ENCODE peak calls at places on chromosomes 6 and 20, in four cellular contexts. S is pancreas, W is IMR-90, D is colonic mucosa. F is an unnamed sample. For H3K27me3, the result is how much of the 10 kb centered on the place peaks cover.

GRCh38 chr6:38192011-38192410 is 372.5 kb downstream of the ZFAND3 start:
- DNase-seq in S (no peak), W (no peak), D (no peak), F (no peak)

GRCh38 chr6:43250992-43251373 is 7.7 kb downstream of the TTBK1 start:
- DNase-seq in S (no peak), W (no peak), D (peak), F (no peak)

GRCh38 chr6:44225579-44226325 is 2.4 kb downstream of the SLC29A1 start:
- DNase-seq in S (no peak), W (no peak), D (no peak), F (no peak)

GRCh38 chr6:39688494-39688893 is 36.7 kb downstream of the KIF6 start:
- DNase-seq in S (no peak), W (peak), D (no peak), F (peak)

GRCh38 chr6:35203152-35203670 is 10.5 kb upstream of the SCUBE3 start:
- DNase-seq in S (no peak), W (no peak), D (no peak), F (no peak)

GRCh38 chr6:21331221-21331620 is 262.3 kb upstream of the SOX4 start:
- DNase-seq in S (peak), W (no peak), D (no peak), F (no peak)

GRCh38 chr6:100620085-100620484 is 155.4 kb upstream of the SIM1 start:
- DNase-seq in S (no peak), W (peak), D (no peak), F (peak)

GRCh38 chr6:92762414-92763374 is 656.7 kb downstream of the EPHA7 start:
- DNase-seq in S (no peak), W (peak), D (no peak), F (no peak)

GRCh38 chr20:50423758-50424157 is 86.4 kb upstream of the PTPN1 start:
- DNase-seq in S (no peak), W (no peak), D (no peak), F (no peak)

GRCh38 chr6:101683884-101684283 is 290.4 kb downstream of the GRIK2 start:
- DNase-seq in S (no peak), W (no peak), D (no peak), F (no peak)

GRCh38 chr20:37567671-37568588 is 40.3 kb upstream of the BLCAP start:
- DNase-seq in S (no peak), W (no peak), D (no peak), F (no peak)

GRCh38 chr20:46562373-46563169 is 12.1 kb upstream of the OCSTAMP start:
- DNase-seq in S (peak), W (peak), D (peak), F (no peak)

GRCh38 chr6:155080876-155081845 is 86.0 kb downstream of the TIAM2 start:
- DNase-seq in S (no peak), W (peak), D (no peak), F (no peak)

GRCh38 chr6:44489912-44490604 is 102.6 kb downstream of the CDC5L start:
- DNase-seq in S (no peak), W (peak), D (no peak), F (peak)

GRCh38 chr20:63365601-63366509 is 4.7 kb upstream of the CHRNA4 start:
- DNase-seq in S (peak), W (no peak), D (no peak), F (no peak)

GRCh38 chr6:156773935-156774871 is 3.0 kb upstream of the ARID1B start:
- DNase-seq in S (no peak), W (no peak), D (no peak), F (no peak)

GRCh38 chr20:59948828-59949720 is 8.9 kb downstream of the FAM217B start:
- DNase-seq in S (no peak), W (peak), D (no peak), F (no peak)

DNA sequence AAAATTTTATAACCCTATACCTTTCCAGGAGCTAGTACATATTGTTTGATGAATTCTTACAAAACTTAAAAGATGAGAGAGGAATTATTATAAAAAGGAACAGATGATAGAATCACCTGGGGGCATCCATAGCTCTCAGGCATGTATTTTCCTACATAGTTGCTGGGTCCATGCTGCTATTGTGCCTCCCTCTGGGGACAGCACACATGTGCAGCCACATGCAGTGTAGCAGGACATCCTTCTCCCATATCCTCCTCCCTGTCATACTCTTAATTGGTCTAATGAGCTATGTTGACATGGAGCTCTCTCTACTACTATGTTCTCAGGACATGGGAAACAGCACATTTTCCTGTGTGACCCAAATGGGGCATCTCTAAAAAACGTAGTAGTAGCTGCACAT is 898.2 kb upstream of the MAP3K7 start:
- DNase-seq in S (no peak), W (no peak), D (no peak), F (no peak)
- TF ChIP-seq CTCF in S (no peak), W (no peak), D (no peak), F (no peak)

GRCh38 chr20:16362642-16363041 is 210.6 kb downstream of the KIF16B start:
- DNase-seq in S (no peak), W (no peak), D (no peak), F (no peak)

GRCh38 chr20:16363832-16364687 is 209.2 kb downstream of the KIF16B start:
- DNase-seq in S (no peak), W (no peak), D (no peak), F (no peak)

GRCh38 chr20:16366548-16366947 is 206.7 kb downstream of the KIF16B start:
- DNase-seq in S (no peak), W (no peak), D (no peak), F (no peak)

GRCh38 chr20:16360668-16361067 is 212.6 kb downstream of the KIF16B start:
- DNase-seq in S (no peak), W (no peak), D (no peak), F (no peak)
- H3K4me3 ChIP-seq in S (no peak), W (no peak), D (no peak), F (no peak)

DNA sequence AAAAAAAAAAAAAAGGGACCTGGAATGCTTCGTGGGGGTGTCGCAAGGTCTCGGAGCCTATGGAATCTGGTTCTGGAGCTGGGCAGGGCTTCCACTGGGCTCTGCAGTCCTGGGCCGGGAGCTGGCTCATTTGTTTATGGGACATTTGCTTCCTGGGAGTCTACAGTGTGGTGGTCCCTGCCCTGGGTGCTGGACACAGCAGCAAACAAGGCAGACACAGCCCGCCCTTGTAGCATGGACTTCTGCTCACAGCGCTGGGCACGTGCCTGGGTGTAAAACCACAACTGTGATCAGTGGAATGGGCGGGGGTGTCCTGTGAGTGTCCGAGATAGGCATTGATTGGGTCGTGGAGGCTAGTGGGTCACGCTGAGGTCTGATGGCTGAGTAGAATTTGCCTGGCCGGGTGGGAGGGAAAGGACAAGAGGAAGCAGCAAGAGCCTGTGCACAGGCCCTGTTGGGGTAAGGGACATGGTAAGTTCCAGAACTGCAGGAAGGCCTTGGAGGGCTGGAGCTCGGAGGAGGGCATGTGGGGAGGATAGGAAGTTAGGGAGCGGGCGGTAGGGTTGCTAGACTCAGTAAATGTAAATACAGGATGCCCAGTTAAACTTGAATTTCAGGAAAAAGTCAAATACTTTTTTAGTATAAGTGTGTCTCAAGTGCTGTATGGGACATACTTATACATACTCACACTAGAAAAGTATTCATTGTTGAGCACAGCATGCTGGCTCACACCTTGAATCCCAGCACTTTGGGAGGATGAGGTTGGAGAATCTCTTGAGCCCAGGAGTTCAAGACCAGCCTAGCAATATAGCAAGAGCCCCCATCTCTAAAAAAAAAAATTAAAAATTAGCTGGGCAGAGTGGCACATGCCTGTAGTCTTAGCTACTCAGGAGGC is 61.3 kb upstream of the PMEPA1 start:
- DNase-seq in S (no peak), W (no peak), D (no peak), F (no peak)
- H3K27me3 ChIP-seq in S (under half), W (under half), D (under half), F (under half)

DNA sequence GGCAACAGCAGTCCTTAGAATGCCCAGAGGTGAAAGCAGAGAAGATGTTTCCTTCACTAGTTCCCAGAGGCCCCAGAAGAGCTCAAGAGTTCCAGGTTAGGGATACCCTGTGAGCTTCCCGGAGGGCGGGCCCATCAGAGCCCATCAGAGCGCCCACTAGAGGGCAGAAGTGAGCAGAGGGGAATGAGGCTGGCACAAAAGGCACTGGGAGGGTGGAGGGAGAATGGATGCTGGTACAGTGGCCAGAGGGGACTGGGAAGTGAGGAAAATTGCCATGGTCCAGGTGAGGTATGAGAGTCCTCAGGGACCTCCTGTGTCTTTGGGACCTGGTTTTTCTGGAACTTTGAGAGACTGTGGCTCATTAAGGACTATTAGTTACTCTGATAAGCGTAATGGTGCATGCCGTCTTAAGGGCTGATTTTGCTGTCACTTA is 57.3 kb downstream of the LINC00237 start:
- DNase-seq in S (peak), W (no peak), D (peak), F (no peak)
- TF ChIP-seq CTCF in S (peak), W (peak), D (peak), F (peak)

DNA sequence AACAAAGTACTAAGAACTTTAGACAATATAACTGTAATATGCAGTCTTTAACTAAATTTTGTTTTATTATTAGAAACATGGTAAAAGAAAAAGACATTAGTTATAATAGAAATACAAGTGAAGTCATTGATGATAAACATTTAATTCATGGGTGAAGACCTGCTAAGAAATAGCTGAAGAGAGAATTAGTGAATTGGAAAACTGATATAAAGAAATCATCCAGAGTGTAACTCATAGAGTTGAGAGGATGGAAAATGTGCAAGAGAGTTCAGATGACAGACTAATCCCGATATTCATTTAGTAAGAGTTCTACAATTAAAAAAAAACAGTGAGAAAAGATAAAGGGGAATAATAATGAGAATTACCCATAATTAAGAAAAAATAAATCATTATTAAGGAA is 220.7 kb upstream of the THBS2 start:
- DNase-seq in S (no peak), W (no peak), D (no peak), F (no peak)
- H3K4me3 ChIP-seq in S (no peak), W (no peak), D (no peak), F (no peak)

GRCh38 chr6:165805067-165805525 is 142.1 kb upstream of the PDE10A start:
- DNase-seq in S (no peak), W (no peak), D (no peak), F (no peak)
- H3K27me3 ChIP-seq in S (under half), W (under half), D (under half), F (under half)

GRCh38 chr6:3259491-3259958 is 778 bp downstream of the PSMG4 start:
- DNase-seq in S (no peak), W (peak), D (peak), F (no peak)
- TF ChIP-seq CTCF in S (no peak), W (no peak), D (no peak), F (peak)

GRCh38 chr20:48825551-48825885 is 2.3 kb downstream of the PREX1 start:
- DNase-seq in S (no peak), W (no peak), D (no peak), F (no peak)
- H3K4me3 ChIP-seq in S (no peak), W (no peak), D (no peak), F (no peak)

F was measured in BJ.